ENCODE peak calls at places on chromosomes 6 and 20, in six cellular contexts. One of them, this sample, is unnamed.

GRCh38 chr6:151690768-151691562 is 116.5 kb upstream of the ESR1 start:
- DNase-seq in mesendoderm: no peak
- DNase-seq in GM12891: no peak
- DNase-seq in GDM1: no peak
- DNase-seq in sigmoid colon: no peak
- DNase-seq in GM12865: peak
- DNase-seq in this sample: no peak

GRCh38 chr20:18527836-18528235 is 20.1 kb downstream of the SEC23B start:
- DNase-seq in mesendoderm: no peak
- DNase-seq in GM12891: no peak
- DNase-seq in GDM1: no peak
- DNase-seq in sigmoid colon: no peak
- DNase-seq in GM12865: no peak
- DNase-seq in this sample: no peak

GRCh38 chr6:111983197-111983596 is 70.7 kb upstream of the CCN6 start:
- DNase-seq in mesendoderm: no peak
- DNase-seq in GM12891: no peak
- DNase-seq in GDM1: no peak
- DNase-seq in sigmoid colon: no peak
- DNase-seq in GM12865: no peak
- DNase-seq in this sample: no peak

GRCh38 chr6:152378154-152378553 is 259.0 kb downstream of the SYNE1 start:
- DNase-seq in mesendoderm: peak
- DNase-seq in GM12891: no peak
- DNase-seq in GDM1: no peak
- DNase-seq in sigmoid colon: no peak
- DNase-seq in GM12865: no peak
- DNase-seq in this sample: no peak

GRCh38 chr6:14905201-14905600 is 340.7 kb upstream of the JARID2 start:
- DNase-seq in mesendoderm: peak
- DNase-seq in GM12891: no peak
- DNase-seq in GDM1: no peak
- DNase-seq in sigmoid colon: no peak
- DNase-seq in GM12865: no peak
- DNase-seq in this sample: peak

GRCh38 chr6:30147096-30147495 is 11.2 kb downstream of the TRIM40 start:
- DNase-seq in mesendoderm: no peak
- DNase-seq in GM12891: no peak
- DNase-seq in GDM1: no peak
- DNase-seq in sigmoid colon: no peak
- DNase-seq in GM12865: peak
- DNase-seq in this sample: no peak

GRCh38 chr20:50027611-50028105 is 44.9 kb downstream of the SNAI1 start:
- DNase-seq in mesendoderm: no peak
- DNase-seq in GM12891: no peak
- DNase-seq in GDM1: no peak
- DNase-seq in sigmoid colon: peak
- DNase-seq in GM12865: no peak
- DNase-seq in this sample: peak

GRCh38 chr20:2697768-2698167 is 5.2 kb downstream of the EBF4 start:
- DNase-seq in mesendoderm: no peak
- DNase-seq in GM12891: no peak
- DNase-seq in GDM1: no peak
- DNase-seq in sigmoid colon: peak
- DNase-seq in GM12865: no peak
- DNase-seq in this sample: peak

GRCh38 chr20:32355417-32355841 is 2.7 kb upstream of the ASXL1 start:
- DNase-seq in mesendoderm: no peak
- DNase-seq in GM12891: no peak
- DNase-seq in GDM1: no peak
- DNase-seq in sigmoid colon: no peak
- DNase-seq in GM12865: peak
- DNase-seq in this sample: no peak